ENCODE peak calls at places on chromosomes 16 and 17, in ten cellular contexts. One of them, this sample, is unnamed.
A peak's percentile ranks its signal among the peaks of the same experiment; 100 is the strongest.

GRCh38 chr17:40664582-40665333 is at the start of gene KRT222:
- DNase-seq in WTC11: no peak
- DNase-seq in tibial artery: no peak
- DNase-seq in posterior cingulate gyrus: peak; percentile 30
- DNase-seq in hypothalamus: no peak
- DNase-seq in tibial nerve: no peak
- DNase-seq in body of pancreas: no peak
- DNase-seq in COR-L47: no peak
- DNase-seq in HS-27A: no peak
- DNase-seq in NCI-H526: no peak
- DNase-seq in this sample: no peak

GRCh38 chr16:51050379-51050710 is 100.7 kb downstream of the SALL1 start:
- DNase-seq in WTC11: no peak
- DNase-seq in tibial artery: no peak
- DNase-seq in posterior cingulate gyrus: no peak
- DNase-seq in hypothalamus: no peak
- DNase-seq in tibial nerve: no peak
- DNase-seq in body of pancreas: no peak
- DNase-seq in COR-L47: no peak
- DNase-seq in HS-27A: no peak
- DNase-seq in NCI-H526: no peak
- DNase-seq in this sample: no peak

GRCh38 chr17:9021985-9022552 is 759 bp downstream of the NTN1 start:
- DNase-seq in WTC11: peak; percentile 42
- DNase-seq in tibial artery: no peak
- DNase-seq in posterior cingulate gyrus: no peak
- DNase-seq in hypothalamus: no peak
- DNase-seq in tibial nerve: no peak
- DNase-seq in body of pancreas: peak; percentile 33
- DNase-seq in COR-L47: no peak
- DNase-seq in HS-27A: no peak
- DNase-seq in NCI-H526: no peak
- DNase-seq in this sample: no peak

GRCh38 chr16:71669926-71670536 is 44.0 kb downstream of the MARVELD3 start:
- DNase-seq in WTC11: no peak
- DNase-seq in tibial artery: no peak
- DNase-seq in posterior cingulate gyrus: no peak
- DNase-seq in hypothalamus: no peak
- DNase-seq in tibial nerve: no peak
- DNase-seq in body of pancreas: no peak
- DNase-seq in COR-L47: no peak
- DNase-seq in HS-27A: no peak
- DNase-seq in NCI-H526: no peak
- DNase-seq in this sample: no peak

GRCh38 chr16:2963611-2964415 is at the start of gene KREMEN2:
- DNase-seq in WTC11: peak; percentile 83
- DNase-seq in tibial artery: no peak
- DNase-seq in posterior cingulate gyrus: no peak
- DNase-seq in hypothalamus: no peak
- DNase-seq in tibial nerve: no peak
- DNase-seq in body of pancreas: no peak
- DNase-seq in COR-L47: peak; percentile 76
- DNase-seq in HS-27A: no peak
- DNase-seq in NCI-H526: peak; percentile 58
- DNase-seq in this sample: peak; percentile 38

GRCh38 chr17:83057793-83058477 is 21.5 kb upstream of the METRNL start:
- DNase-seq in WTC11: no peak
- DNase-seq in tibial artery: no peak
- DNase-seq in posterior cingulate gyrus: no peak
- DNase-seq in hypothalamus: no peak
- DNase-seq in tibial nerve: peak; percentile 3
- DNase-seq in body of pancreas: no peak
- DNase-seq in COR-L47: no peak
- DNase-seq in HS-27A: no peak
- DNase-seq in NCI-H526: no peak
- DNase-seq in this sample: no peak

GRCh38 chr17:75507712-75508111 is 7.6 kb downstream of the CASKIN2 start:
- DNase-seq in WTC11: no peak
- DNase-seq in tibial artery: no peak
- DNase-seq in posterior cingulate gyrus: peak; percentile 72
- DNase-seq in hypothalamus: peak; percentile 60
- DNase-seq in tibial nerve: no peak
- DNase-seq in body of pancreas: no peak
- DNase-seq in COR-L47: no peak
- DNase-seq in HS-27A: no peak
- DNase-seq in NCI-H526: no peak
- DNase-seq in this sample: no peak

GRCh38 chr17:5706835-5707234 is 122.5 kb upstream of the NLRP1 start:
- DNase-seq in WTC11: peak; percentile 86
- DNase-seq in tibial artery: peak; percentile 37
- DNase-seq in posterior cingulate gyrus: peak; percentile 45
- DNase-seq in hypothalamus: peak; percentile 65
- DNase-seq in tibial nerve: peak; percentile 54
- DNase-seq in body of pancreas: peak; percentile 49
- DNase-seq in COR-L47: no peak
- DNase-seq in HS-27A: no peak
- DNase-seq in NCI-H526: peak; percentile 55
- DNase-seq in this sample: peak; percentile 18

GRCh38 chr16:62543516-62543915 is 507.3 kb upstream of the CDH8 start:
- DNase-seq in WTC11: no peak
- DNase-seq in tibial artery: no peak
- DNase-seq in posterior cingulate gyrus: no peak
- DNase-seq in hypothalamus: no peak
- DNase-seq in tibial nerve: no peak
- DNase-seq in body of pancreas: no peak
- DNase-seq in COR-L47: no peak
- DNase-seq in HS-27A: no peak
- DNase-seq in NCI-H526: no peak
- DNase-seq in this sample: no peak

GRCh38 chr17:78965369-78965982 is 14.2 kb downstream of the LGALS3BP start:
- DNase-seq in WTC11: no peak
- DNase-seq in tibial artery: no peak
- DNase-seq in posterior cingulate gyrus: no peak
- DNase-seq in hypothalamus: no peak
- DNase-seq in tibial nerve: no peak
- DNase-seq in body of pancreas: no peak
- DNase-seq in COR-L47: peak; percentile 32
- DNase-seq in HS-27A: no peak
- DNase-seq in NCI-H526: no peak
- DNase-seq in this sample: no peak

GRCh38 chr17:20200016-20200788 is 191.0 kb downstream of the SPECC1 start:
- DNase-seq in WTC11: no peak
- DNase-seq in tibial artery: no peak
- DNase-seq in posterior cingulate gyrus: no peak
- DNase-seq in hypothalamus: no peak
- DNase-seq in tibial nerve: no peak
- DNase-seq in body of pancreas: no peak
- DNase-seq in COR-L47: no peak
- DNase-seq in HS-27A: no peak
- DNase-seq in NCI-H526: no peak
- DNase-seq in this sample: no peak

GRCh38 chr17:77125432-77125901 is 15.3 kb upstream of the SEC14L1 start:
- DNase-seq in WTC11: no peak
- DNase-seq in tibial artery: no peak
- DNase-seq in posterior cingulate gyrus: no peak
- DNase-seq in hypothalamus: no peak
- DNase-seq in tibial nerve: no peak
- DNase-seq in body of pancreas: no peak
- DNase-seq in COR-L47: no peak
- DNase-seq in HS-27A: no peak
- DNase-seq in NCI-H526: no peak
- DNase-seq in this sample: no peak

GRCh38 chr17:65109543-65109942 is 27.6 kb upstream of the RGS9 start:
- DNase-seq in WTC11: no peak
- DNase-seq in tibial artery: no peak
- DNase-seq in posterior cingulate gyrus: no peak
- DNase-seq in hypothalamus: no peak
- DNase-seq in tibial nerve: no peak
- DNase-seq in body of pancreas: no peak
- DNase-seq in COR-L47: no peak
- DNase-seq in HS-27A: no peak
- DNase-seq in NCI-H526: no peak
- DNase-seq in this sample: no peak

GRCh38 chr16:14007460-14007859 is 63.7 kb upstream of the MRTFB start:
- DNase-seq in WTC11: no peak
- DNase-seq in tibial artery: no peak
- DNase-seq in posterior cingulate gyrus: no peak
- DNase-seq in hypothalamus: no peak
- DNase-seq in tibial nerve: no peak
- DNase-seq in body of pancreas: no peak
- DNase-seq in COR-L47: no peak
- DNase-seq in HS-27A: no peak
- DNase-seq in NCI-H526: no peak
- DNase-seq in this sample: peak; percentile 44

GRCh38 chr16:70437582-70438324 is 1.1 kb downstream of the ST3GAL2 start:
- DNase-seq in WTC11: no peak
- DNase-seq in tibial artery: no peak
- DNase-seq in posterior cingulate gyrus: no peak
- DNase-seq in hypothalamus: no peak
- DNase-seq in tibial nerve: no peak
- DNase-seq in body of pancreas: peak; percentile 28
- DNase-seq in COR-L47: no peak
- DNase-seq in HS-27A: no peak
- DNase-seq in NCI-H526: no peak
- DNase-seq in this sample: no peak

GRCh38 chr17:40121191-40121885 is 433 bp upstream of the MSL1 start:
- DNase-seq in WTC11: no peak
- DNase-seq in tibial artery: no peak
- DNase-seq in posterior cingulate gyrus: peak; percentile 51
- DNase-seq in hypothalamus: peak; percentile 42
- DNase-seq in tibial nerve: peak; percentile 23
- DNase-seq in body of pancreas: peak; percentile 37
- DNase-seq in COR-L47: peak; percentile 26
- DNase-seq in HS-27A: no peak
- DNase-seq in NCI-H526: no peak
- DNase-seq in this sample: no peak

GRCh38 chr17:28745052-28745776 is 1.4 kb downstream of the TRAF4 start:
- DNase-seq in WTC11: peak; percentile 68
- DNase-seq in tibial artery: no peak
- DNase-seq in posterior cingulate gyrus: peak; percentile 83
- DNase-seq in hypothalamus: peak; percentile 88
- DNase-seq in tibial nerve: peak; percentile 41
- DNase-seq in body of pancreas: peak; percentile 76
- DNase-seq in COR-L47: peak; percentile 58
- DNase-seq in HS-27A: no peak
- DNase-seq in NCI-H526: peak; percentile 88
- DNase-seq in this sample: no peak

GRCh38 chr16:89829630-89830437 is 1.6 kb downstream of the SPIRE2 start:
- DNase-seq in WTC11: no peak
- DNase-seq in tibial artery: no peak
- DNase-seq in posterior cingulate gyrus: no peak
- DNase-seq in hypothalamus: no peak
- DNase-seq in tibial nerve: no peak
- DNase-seq in body of pancreas: no peak
- DNase-seq in COR-L47: peak; percentile 50
- DNase-seq in HS-27A: no peak
- DNase-seq in NCI-H526: peak; percentile 29
- DNase-seq in this sample: no peak